ENCODE peak calls at places on chromosomes 6 and 20, in seven cellular contexts. N is fibroblast of lung, H is astrocyte, L is H1, V is mesendoderm, F is K562, P is endodermal cell. E is an unnamed sample. For H3K36me3, the result is how much of the 10 kb centered on the place peaks cover.

GRCh38 chr6:166599158-166599557 is 12.7 kb upstream of the RAMACL start:
- DNase-seq in L (no peak), P (no peak), V (no peak), N (no peak), H (no peak), F (no peak), E (no peak)

GRCh38 chr6:30876039-30876730 is 8.1 kb upstream of the DDR1 start:
- DNase-seq in P (no peak), L (no peak), N (peak), F (peak), H (peak), V (no peak), E (no peak)

GRCh38 chr6:11909696-11910132 is 102.4 kb upstream of the HIVEP1 start:
- DNase-seq in L (no peak), H (peak), F (no peak), V (no peak), P (no peak), N (no peak), E (no peak)

GRCh38 chr6:105733556-105734162 is 330.8 kb upstream of the PREP start:
- DNase-seq in F (peak), H (peak), P (no peak), N (peak), L (no peak), V (peak), E (no peak)

GRCh38 chr6:20403766-20404640 is 2.3 kb downstream of the E2F3 start:
- DNase-seq in V (peak), N (peak), L (no peak), H (peak), P (peak), F (peak), E (peak)

GRCh38 chr20:23492292-23492691 is 1.4 kb downstream of the CST8 start:
- DNase-seq in L (no peak), N (no peak), V (no peak), H (no peak), F (no peak), P (no peak), E (no peak)

GRCh38 chr20:32052792-32053362 is 835 bp downstream of the HCK start:
- DNase-seq in V (no peak), H (no peak), N (no peak), F (no peak), L (no peak), P (peak), E (no peak)

GRCh38 chr6:168061269-168062210 is 17.5 kb downstream of the FRMD1 start:
- DNase-seq in F (no peak), N (no peak), H (no peak), L (no peak), P (no peak), V (no peak), E (no peak)

GRCh38 chr6:110662468-110663211 is 152.6 kb downstream of the CDK19 start:
- DNase-seq in V (no peak), P (no peak), L (no peak), H (no peak), F (no peak), N (peak), E (no peak)

GRCh38 chr6:149963212-149963461 is 606 bp upstream of the ULBP1 start:
- DNase-seq in F (no peak), P (peak), H (peak), L (no peak), V (peak), N (peak), E (no peak)

GRCh38 chr6:24329022-24329421 is 28.8 kb downstream of the DCDC2 start:
- DNase-seq in H (peak), P (no peak), F (no peak), L (no peak), N (no peak), V (no peak), E (no peak)

GRCh38 chr6:6006428-6007310 is at the start of gene NRN1:
- DNase-seq in H (no peak), P (peak), F (no peak), V (peak), L (no peak), N (no peak), E (no peak)

GRCh38 chr20:57801046-57801445 is 91.2 kb upstream of the PMEPA1 start:
- DNase-seq in P (no peak), L (no peak), V (no peak), H (no peak), F (no peak), N (no peak), E (peak)

GRCh38 chr6:3522561-3523287 is 65.9 kb upstream of the SLC22A23 start:
- DNase-seq in F (no peak), L (no peak), H (peak), P (no peak), N (no peak), V (peak), E (no peak)

GRCh38 chr6:145044606-145045275 is 690.6 kb downstream of the EPM2A start:
- DNase-seq in N (peak), F (no peak), L (no peak), P (no peak), V (no peak), H (peak), E (no peak)

GRCh38 chr20:63752411-63753101 is 13.0 kb downstream of the SLC2A4RG start:
- DNase-seq in F (peak), V (no peak), N (no peak), L (no peak), H (no peak), P (peak), E (no peak)

GRCh38 chr6:131135244-131136020 is at the start of gene AKAP7:
- DNase-seq in H (peak), N (peak), P (peak), F (peak), L (peak), V (peak), E (peak)

GRCh38 chr6:3205913-3206312 is 21.5 kb downstream of the TUBB2B start:
- DNase-seq in F (peak), V (no peak), H (peak), L (no peak), N (peak), P (peak), E (no peak)

GRCh38 chr6:150503586-150504339 is 95.9 kb upstream of the PLEKHG1 start:
- DNase-seq in L (no peak), N (no peak), P (no peak), F (no peak), H (no peak), V (no peak), E (no peak)

GRCh38 chr6:157169656-157170055 is 153.7 kb downstream of the TMEM242 start:
- DNase-seq in L (no peak), V (no peak), H (peak), F (no peak), N (no peak), P (no peak), E (no peak)

GRCh38 chr6:35216832-35217811 is 3.4 kb downstream of the SCUBE3 start:
- DNase-seq in N (no peak), V (peak), L (no peak), P (peak), H (no peak), F (no peak), E (no peak)

GRCh38 chr20:11438412-11438811 is 479.3 kb upstream of the BTBD3 start:
- DNase-seq in P (no peak), N (no peak), V (peak), L (no peak), F (no peak), H (no peak), E (no peak)

GRCh38 chr6:154276810-154277577 is 79.6 kb downstream of the IPCEF1 start:
- DNase-seq in V (peak), L (no peak), F (peak), H (peak), P (no peak), N (peak), E (no peak)

GRCh38 chr6:79536615-79536968 is 638 bp downstream of the LCA5 start:
- DNase-seq in P (no peak), L (no peak), F (peak), V (no peak), N (peak), H (no peak), E (no peak)

GRCh38 chr20:63316502-63316921 is 23.5 kb downstream of the COL20A1 start:
- DNase-seq in F (no peak), L (no peak), V (no peak), P (no peak), H (no peak), N (no peak), E (no peak)

GRCh38 chr6:121216928-121217327 is 117.4 kb downstream of the TBC1D32 start:
- DNase-seq in F (no peak), P (no peak), H (peak), V (no peak), N (peak), L (no peak), E (no peak)

GRCh38 chr6:29777319-29777718 is 50.3 kb upstream of the HLA-G start:
- DNase-seq in H (no peak), N (no peak), F (no peak), P (no peak), L (no peak), V (peak), E (no peak)

GRCh38 chr20:52971498-52972189 is 514 bp upstream of the TSHZ2 start:
- DNase-seq in L (no peak), H (no peak), F (no peak), N (no peak), V (no peak), P (no peak), E (no peak)

GRCh38 chr6:152207915-152208714 is 400.6 kb downstream of the ESR1 start:
- DNase-seq in F (no peak), L (no peak), P (no peak), H (no peak), V (no peak), N (no peak), E (no peak)

GRCh38 chr6:152204584-152204983 is 397.1 kb downstream of the ESR1 start:
- DNase-seq in P (no peak), V (no peak), F (no peak), N (no peak), H (no peak), L (no peak), E (no peak)

GRCh38 chr6:152201134-152201533 is 393.7 kb downstream of the ESR1 start:
- DNase-seq in N (no peak), P (no peak), V (peak), L (no peak), F (no peak), H (no peak), E (no peak)

GRCh38 chr6:152209211-152209610 is 401.7 kb downstream of the ESR1 start:
- DNase-seq in N (no peak), L (no peak), P (no peak), F (no peak), V (no peak), H (no peak), E (no peak)

GRCh38 chr6:152206072-152206818 is 398.8 kb downstream of the ESR1 start:
- DNase-seq in H (no peak), V (peak), L (peak), P (peak), F (peak), N (peak), E (peak)
- H3K36me3 ChIP-seq in H (half or more), V (under half), L (under half), P (under half), F (under half), N (under half), E (under half)

DNA sequence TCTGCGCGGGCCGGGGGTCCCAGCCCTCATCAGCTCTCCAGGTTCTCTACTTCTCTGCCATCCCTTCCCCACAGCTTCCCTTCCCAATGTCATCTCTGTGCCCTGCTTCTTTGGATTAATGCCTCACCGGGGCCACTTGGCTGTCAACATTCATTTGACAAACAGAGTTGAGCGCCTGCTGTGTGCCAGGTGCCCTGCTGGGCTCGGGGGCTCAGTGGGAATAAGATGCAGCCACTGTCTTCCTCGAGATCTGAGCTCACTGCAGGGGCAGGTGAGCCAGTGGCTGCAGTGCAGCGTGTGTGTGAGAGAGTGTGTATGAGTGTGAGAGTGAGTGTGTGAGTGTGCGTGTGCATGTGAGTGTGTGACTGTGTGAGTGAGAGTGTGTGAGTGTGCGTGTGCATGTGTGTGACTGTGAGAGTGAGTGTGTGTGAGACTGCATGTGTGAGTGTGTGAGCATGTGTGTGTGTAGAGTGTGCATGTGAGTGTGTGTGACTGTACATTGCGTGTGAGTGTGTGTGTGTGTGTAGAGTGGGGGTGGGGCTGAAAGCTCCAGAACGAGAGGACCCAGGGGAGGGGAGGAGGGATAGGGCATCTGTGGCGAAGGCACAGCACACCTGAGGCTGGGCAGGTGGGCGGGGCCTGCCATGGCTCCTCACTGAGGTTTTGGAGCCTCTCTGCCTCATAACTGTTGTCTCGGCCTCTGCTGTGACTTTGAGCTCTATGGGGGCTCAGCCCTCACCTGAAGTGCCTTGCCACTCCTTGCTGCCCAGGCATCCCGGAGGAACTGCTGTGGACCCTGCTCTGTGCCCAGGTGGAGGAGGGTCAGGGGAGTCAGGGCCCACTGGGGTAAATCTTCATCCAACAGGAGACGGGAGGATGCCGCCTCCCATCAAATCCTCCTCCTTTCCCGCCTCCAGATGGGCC is 36.5 kb upstream of the PHACTR3 start:
- DNase-seq in N (no peak), V (no peak), L (no peak), F (no peak), P (no peak), H (no peak), E (no peak)
- H3K9ac ChIP-seq in N (no peak), V (no peak), L (no peak), F (no peak), P (no peak), H (no peak), E (no peak)

GRCh38 chr6:43141644-43142043 is 29.4 kb upstream of the SRF start:
- DNase-seq in P (no peak), H (no peak), N (no peak), V (no peak), L (no peak), F (no peak), E (no peak)
- H3K36me3 ChIP-seq in P (half or more), H (under half), N (under half), V (under half), L (under half), F (under half), E (under half)

GRCh38 chr6:158557927-158558326 is 2.0 kb upstream of the TMEM181 start:
- DNase-seq in H (no peak), N (no peak), L (no peak), P (no peak), V (no peak), F (no peak), E (no peak)

GRCh38 chr6:158559338-158559894 is 475 bp upstream of the TMEM181 start:
- DNase-seq in H (no peak), P (no peak), F (no peak), V (no peak), L (no peak), N (no peak), E (no peak)

GRCh38 chr6:158559895-158560786 is at the start of gene TMEM181:
- DNase-seq in H (peak), V (peak), N (peak), F (peak), P (peak), L (no peak), E (peak)

GRCh38 chr6:158560787-158561246 is 926 bp downstream of the TMEM181 start:
- DNase-seq in H (no peak), V (no peak), P (peak), L (no peak), N (peak), F (peak), E (peak)

GRCh38 chr6:158558415-158559306 is 1.2 kb upstream of the TMEM181 start:
- DNase-seq in H (no peak), N (no peak), P (no peak), V (no peak), F (no peak), L (no peak), E (no peak)
- H3K9ac ChIP-seq in H (no peak), N (no peak), P (no peak), V (no peak), F (peak), L (no peak), E (no peak)

DNA sequence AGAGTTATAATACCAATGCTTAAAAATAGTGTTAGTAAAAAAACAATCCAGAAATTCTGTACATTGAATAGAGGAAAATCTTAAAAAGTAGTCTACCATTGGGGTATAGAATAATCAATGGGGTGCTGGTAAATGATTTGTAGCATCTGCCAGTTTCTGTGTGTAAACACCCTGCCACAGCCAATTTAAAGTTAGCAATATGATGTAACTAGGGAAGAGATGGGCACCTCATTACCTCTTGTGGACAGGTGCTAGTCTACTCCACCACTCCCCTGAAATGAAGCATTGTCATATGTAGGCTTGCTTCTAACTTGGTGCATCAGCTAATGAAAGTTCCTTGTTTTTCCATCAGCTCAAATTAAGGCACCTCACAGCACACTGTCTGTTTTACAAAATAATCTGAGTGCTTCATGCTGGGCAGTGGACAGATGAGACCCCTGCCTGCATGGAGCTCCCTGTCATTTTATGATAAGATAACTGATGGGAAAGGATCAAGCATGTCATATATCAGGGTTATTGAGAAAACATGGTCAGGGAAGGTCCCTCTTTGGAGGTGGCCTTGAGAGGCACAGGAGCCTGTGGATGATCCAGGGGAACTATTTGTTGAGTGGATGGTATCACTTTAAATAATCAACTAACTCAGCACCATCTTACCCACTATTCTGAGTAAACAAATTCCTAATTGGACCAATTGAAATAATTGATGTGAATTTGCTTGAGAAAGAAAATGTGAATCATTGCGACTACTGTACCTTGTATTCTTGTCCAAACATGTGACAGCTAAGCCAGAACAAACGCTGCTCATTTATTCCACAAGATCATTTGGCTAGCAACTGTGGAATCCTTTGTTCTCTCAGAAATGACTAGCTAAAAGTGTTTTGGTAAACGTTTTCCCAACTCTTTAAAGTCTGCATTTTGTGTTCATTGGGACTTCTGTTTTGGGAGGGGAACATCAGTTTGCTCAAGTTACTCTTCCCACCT is 45.9 kb upstream of the CSE1L start:
- DNase-seq in F (no peak), P (no peak), H (no peak), L (no peak), V (no peak), N (no peak), E (no peak)
- H3K36me3 ChIP-seq in F (half or more), P (half or more), H (under half), L (under half), V (under half), N (under half), E (half or more)

GRCh38 chr6:134177236-134177635 is 124.8 kb upstream of the SLC2A12 start:
- DNase-seq in L (no peak), H (no peak), V (no peak), P (no peak), F (no peak), N (no peak), E (no peak)
- H3K9ac ChIP-seq in L (no peak), H (peak), V (no peak), P (no peak), F (no peak), N (no peak), E (no peak)

DNA sequence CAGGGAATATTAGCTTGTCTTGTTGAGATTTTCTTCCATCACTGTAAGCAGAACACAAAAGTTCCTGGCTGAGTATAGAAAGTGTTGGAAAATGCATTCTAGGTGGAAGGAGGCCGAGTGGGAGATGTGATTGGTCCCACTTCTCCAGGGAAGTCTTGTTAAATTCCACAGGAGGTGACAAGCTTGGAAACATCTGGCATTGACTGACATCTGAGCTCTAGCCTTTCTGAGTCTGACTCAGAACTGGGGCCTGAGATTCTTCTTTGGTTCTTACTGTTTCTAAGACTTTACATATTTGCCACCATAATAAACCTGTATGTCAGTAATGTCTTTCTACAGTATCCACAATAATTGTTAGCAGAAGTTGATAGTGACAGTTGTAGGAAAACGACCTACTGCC is 81.0 kb downstream of the LAMA4 start:
- DNase-seq in H (no peak), F (no peak), P (no peak), V (no peak), N (no peak), L (no peak), E (no peak)
- H3K36me3 ChIP-seq in H (under half), F (under half), P (under half), V (under half), N (under half), L (under half), E (under half)

GRCh38 chr6:37826993-37827392 is 7.5 kb downstream of the ZFAND3 start:
- DNase-seq in L (no peak), F (no peak), H (no peak), V (no peak), N (no peak), P (no peak), E (no peak)

GRCh38 chr6:37830225-37830624 is 10.7 kb downstream of the ZFAND3 start:
- DNase-seq in F (no peak), V (peak), H (no peak), L (no peak), P (no peak), N (no peak), E (no peak)

GRCh38 chr6:37835923-37836322 is 16.4 kb downstream of the ZFAND3 start:
- DNase-seq in V (no peak), P (no peak), F (no peak), N (no peak), L (no peak), H (no peak), E (no peak)

GRCh38 chr6:37827603-37828265 is 8.2 kb downstream of the ZFAND3 start:
- DNase-seq in V (no peak), P (no peak), F (no peak), L (no peak), N (no peak), H (no peak), E (no peak)

DNA sequence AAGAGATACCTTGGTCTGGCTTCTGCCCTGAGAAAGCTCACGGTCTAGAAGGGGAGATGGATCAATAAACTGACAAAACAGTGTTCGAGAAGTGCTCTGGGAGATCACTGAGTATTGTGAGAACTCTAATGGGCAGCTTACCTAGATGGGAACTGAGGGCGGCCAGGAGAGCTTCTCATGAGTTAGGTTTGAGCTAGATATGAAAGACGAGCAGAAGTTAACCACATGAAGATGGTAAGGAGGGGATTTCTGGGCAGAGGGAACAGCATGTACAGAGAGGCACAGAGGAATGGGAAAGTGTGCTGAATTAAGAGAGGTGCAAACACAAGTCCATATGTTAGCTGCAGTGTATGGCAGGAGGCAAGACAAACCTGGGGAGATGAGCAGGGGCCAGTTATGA is 11.9 kb downstream of the ZFAND3 start:
- DNase-seq in L (no peak), N (no peak), H (no peak), F (no peak), V (no peak), P (no peak), E (no peak)
- H3K9ac ChIP-seq in L (no peak), N (no peak), H (no peak), F (no peak), V (no peak), P (no peak), E (no peak)